ENCODE peak calls at places on chromosomes 6 and 20, in six cellular contexts. One of them, this sample, is unnamed.

GRCh38 chr6:105492706-105493673 is 90.1 kb upstream of the PREP start:
- DNase-seq in sigmoid colon: no peak
- DNase-seq in endothelial cell of umbilical vein: peak
- DNase-seq in IMR-90: peak
- DNase-seq in A549: no peak
- DNase-seq in lower leg skin: no peak
- DNase-seq in this sample: no peak

GRCh38 chr20:381581-382290 is 1.2 kb downstream of the TRIB3 start:
- DNase-seq in A549: peak
- DNase-seq in IMR-90: peak
- DNase-seq in lower leg skin: peak
- DNase-seq in endothelial cell of umbilical vein: peak
- DNase-seq in sigmoid colon: peak
- DNase-seq in this sample: no peak

GRCh38 chr6:30678964-30679726 is 6.3 kb upstream of the DHX16 start:
- DNase-seq in lower leg skin: peak
- DNase-seq in IMR-90: peak
- DNase-seq in sigmoid colon: peak
- DNase-seq in A549: peak
- DNase-seq in endothelial cell of umbilical vein: peak
- DNase-seq in this sample: no peak

GRCh38 chr6:63789699-63790098 is 154.1 kb downstream of the PHF3 start:
- DNase-seq in A549: no peak
- DNase-seq in lower leg skin: no peak
- DNase-seq in endothelial cell of umbilical vein: no peak
- DNase-seq in sigmoid colon: no peak
- DNase-seq in IMR-90: no peak
- DNase-seq in this sample: no peak

GRCh38 chr20:57897156-57897874 is 187.5 kb upstream of the PMEPA1 start:
- DNase-seq in endothelial cell of umbilical vein: no peak
- DNase-seq in lower leg skin: no peak
- DNase-seq in sigmoid colon: peak
- DNase-seq in A549: no peak
- DNase-seq in IMR-90: no peak
- DNase-seq in this sample: no peak

GRCh38 chr6:136600818-136601217 is 50.6 kb upstream of the MAP7 start:
- DNase-seq in A549: no peak
- DNase-seq in lower leg skin: no peak
- DNase-seq in endothelial cell of umbilical vein: peak
- DNase-seq in sigmoid colon: peak
- DNase-seq in IMR-90: peak
- DNase-seq in this sample: no peak

GRCh38 chr6:142855877-142856606 is 88.9 kb downstream of the HIVEP2 start:
- DNase-seq in endothelial cell of umbilical vein: no peak
- DNase-seq in lower leg skin: no peak
- DNase-seq in A549: no peak
- DNase-seq in IMR-90: no peak
- DNase-seq in sigmoid colon: no peak
- DNase-seq in this sample: no peak

GRCh38 chr6:153032255-153032882 is 29.9 kb upstream of the MTRF1L start:
- DNase-seq in IMR-90: peak
- DNase-seq in A549: no peak
- DNase-seq in lower leg skin: no peak
- DNase-seq in endothelial cell of umbilical vein: peak
- DNase-seq in sigmoid colon: no peak
- DNase-seq in this sample: no peak

GRCh38 chr6:155523821-155524238 is 68.2 kb upstream of the NOX3 start:
- DNase-seq in IMR-90: no peak
- DNase-seq in A549: no peak
- DNase-seq in lower leg skin: no peak
- DNase-seq in endothelial cell of umbilical vein: no peak
- DNase-seq in sigmoid colon: no peak
- DNase-seq in this sample: no peak

GRCh38 chr6:37675606-37676005 is 22.1 kb downstream of the MDGA1 start:
- DNase-seq in A549: no peak
- DNase-seq in IMR-90: no peak
- DNase-seq in sigmoid colon: no peak
- DNase-seq in endothelial cell of umbilical vein: no peak
- DNase-seq in lower leg skin: no peak
- DNase-seq in this sample: no peak

GRCh38 chr6:160300076-160300695 is 41.6 kb upstream of the SLC22A2 start:
- DNase-seq in IMR-90: no peak
- DNase-seq in A549: no peak
- DNase-seq in lower leg skin: no peak
- DNase-seq in sigmoid colon: no peak
- DNase-seq in endothelial cell of umbilical vein: no peak
- DNase-seq in this sample: no peak

GRCh38 chr6:23927935-23928334 is 198.1 kb upstream of the NRSN1 start:
- DNase-seq in sigmoid colon: no peak
- DNase-seq in lower leg skin: no peak
- DNase-seq in IMR-90: no peak
- DNase-seq in endothelial cell of umbilical vein: no peak
- DNase-seq in A549: no peak
- DNase-seq in this sample: no peak

GRCh38 chr20:57748601-57749130 is 38.9 kb upstream of the PMEPA1 start:
- DNase-seq in A549: peak
- DNase-seq in IMR-90: peak
- DNase-seq in lower leg skin: peak
- DNase-seq in endothelial cell of umbilical vein: peak
- DNase-seq in sigmoid colon: peak
- DNase-seq in this sample: peak

GRCh38 chr6:135025775-135026174 is 28.8 kb downstream of the HBS1L start:
- DNase-seq in sigmoid colon: no peak
- DNase-seq in lower leg skin: no peak
- DNase-seq in A549: no peak
- DNase-seq in IMR-90: no peak
- DNase-seq in endothelial cell of umbilical vein: no peak
- DNase-seq in this sample: no peak

GRCh38 chr6:147625946-147626345 is 117.5 kb downstream of the SAMD5 start:
- DNase-seq in endothelial cell of umbilical vein: peak
- DNase-seq in lower leg skin: no peak
- DNase-seq in IMR-90: no peak
- DNase-seq in sigmoid colon: no peak
- DNase-seq in A549: no peak
- DNase-seq in this sample: no peak

GRCh38 chr20:33348136-33348937 is 53.0 kb downstream of the CDK5RAP1 start:
- DNase-seq in A549: no peak
- DNase-seq in sigmoid colon: no peak
- DNase-seq in endothelial cell of umbilical vein: no peak
- DNase-seq in lower leg skin: no peak
- DNase-seq in IMR-90: no peak
- DNase-seq in this sample: no peak

GRCh38 chr6:12806811-12807210 is 90.2 kb downstream of the PHACTR1 start:
- DNase-seq in sigmoid colon: no peak
- DNase-seq in A549: no peak
- DNase-seq in IMR-90: no peak
- DNase-seq in lower leg skin: no peak
- DNase-seq in endothelial cell of umbilical vein: no peak
- DNase-seq in this sample: no peak

GRCh38 chr6:5606546-5606945 is 345.2 kb downstream of the FARS2 start:
- DNase-seq in IMR-90: no peak
- DNase-seq in endothelial cell of umbilical vein: no peak
- DNase-seq in lower leg skin: no peak
- DNase-seq in A549: no peak
- DNase-seq in sigmoid colon: no peak
- DNase-seq in this sample: no peak

GRCh38 chr20:34001378-34001777 is 7.7 kb downstream of the RALY start:
- DNase-seq in endothelial cell of umbilical vein: no peak
- DNase-seq in lower leg skin: no peak
- DNase-seq in sigmoid colon: no peak
- DNase-seq in IMR-90: peak
- DNase-seq in A549: no peak
- DNase-seq in this sample: no peak

GRCh38 chr6:62009445-62009844 is 276.6 kb downstream of the KHDRBS2 start:
- DNase-seq in endothelial cell of umbilical vein: no peak
- DNase-seq in A549: no peak
- DNase-seq in sigmoid colon: no peak
- DNase-seq in lower leg skin: no peak
- DNase-seq in IMR-90: no peak
- DNase-seq in this sample: no peak

GRCh38 chr6:158991017-158991723 is 8.8 kb downstream of the RSPH3 start:
- DNase-seq in endothelial cell of umbilical vein: no peak
- DNase-seq in lower leg skin: no peak
- DNase-seq in IMR-90: no peak
- DNase-seq in sigmoid colon: no peak
- DNase-seq in A549: no peak
- DNase-seq in this sample: no peak

GRCh38 chr6:86949776-86950175 is 12.4 kb downstream of the HTR1E start:
- DNase-seq in sigmoid colon: no peak
- DNase-seq in lower leg skin: no peak
- DNase-seq in A549: no peak
- DNase-seq in endothelial cell of umbilical vein: no peak
- DNase-seq in IMR-90: no peak
- DNase-seq in this sample: no peak

GRCh38 chr6:5084787-5085637 is at the start of gene PPP1R3G:
- DNase-seq in endothelial cell of umbilical vein: peak
- DNase-seq in IMR-90: peak
- DNase-seq in sigmoid colon: peak
- DNase-seq in A549: no peak
- DNase-seq in lower leg skin: no peak
- DNase-seq in this sample: peak

GRCh38 chr20:38165089-38165965 is at the start of gene TGM2:
- DNase-seq in lower leg skin: no peak
- DNase-seq in endothelial cell of umbilical vein: peak
- DNase-seq in sigmoid colon: peak
- DNase-seq in IMR-90: peak
- DNase-seq in A549: peak
- DNase-seq in this sample: peak

GRCh38 chr20:56412473-56412790 is 372 bp downstream of the CASS4 start:
- DNase-seq in A549: no peak
- DNase-seq in endothelial cell of umbilical vein: no peak
- DNase-seq in IMR-90: no peak
- DNase-seq in sigmoid colon: no peak
- DNase-seq in lower leg skin: no peak
- DNase-seq in this sample: no peak

GRCh38 chr6:163443985-163444553 is 29.6 kb downstream of the QKI start:
- DNase-seq in A549: peak
- DNase-seq in sigmoid colon: no peak
- DNase-seq in endothelial cell of umbilical vein: no peak
- DNase-seq in lower leg skin: no peak
- DNase-seq in IMR-90: no peak
- DNase-seq in this sample: no peak

GRCh38 chr6:116971959-116972358 is 94.9 kb downstream of the RFX6 start:
- DNase-seq in endothelial cell of umbilical vein: peak
- DNase-seq in lower leg skin: no peak
- DNase-seq in sigmoid colon: no peak
- DNase-seq in IMR-90: peak
- DNase-seq in A549: peak
- DNase-seq in this sample: no peak

GRCh38 chr6:45714795-45715507 is 300.7 kb downstream of the CLIC5 start:
- DNase-seq in A549: peak
- DNase-seq in IMR-90: peak
- DNase-seq in lower leg skin: peak
- DNase-seq in endothelial cell of umbilical vein: peak
- DNase-seq in sigmoid colon: peak
- DNase-seq in this sample: peak

GRCh38 chr6:101853226-101853625 is 459.7 kb downstream of the GRIK2 start:
- DNase-seq in IMR-90: peak
- DNase-seq in sigmoid colon: no peak
- DNase-seq in lower leg skin: no peak
- DNase-seq in A549: no peak
- DNase-seq in endothelial cell of umbilical vein: no peak
- DNase-seq in this sample: no peak
- TF ChIP-seq POLR2A in IMR-90: no peak
- TF ChIP-seq POLR2A in sigmoid colon: no peak
- TF ChIP-seq POLR2A in lower leg skin: no peak
- TF ChIP-seq POLR2A in A549: no peak
- TF ChIP-seq POLR2A in endothelial cell of umbilical vein: no peak
- TF ChIP-seq POLR2A in this sample: no peak

GRCh38 chr6:27143474-27144026 is 104.0 kb upstream of the PRSS16 start:
- DNase-seq in sigmoid colon: no peak
- DNase-seq in endothelial cell of umbilical vein: no peak
- DNase-seq in A549: no peak
- DNase-seq in lower leg skin: no peak
- DNase-seq in IMR-90: no peak
- DNase-seq in this sample: no peak

GRCh38 chr6:27148404-27148795 is 99.1 kb upstream of the PRSS16 start:
- DNase-seq in sigmoid colon: no peak
- DNase-seq in IMR-90: no peak
- DNase-seq in endothelial cell of umbilical vein: no peak
- DNase-seq in A549: no peak
- DNase-seq in lower leg skin: no peak
- DNase-seq in this sample: no peak

GRCh38 chr6:27146706-27147507 is 100.6 kb upstream of the PRSS16 start:
- DNase-seq in lower leg skin: peak
- DNase-seq in A549: peak
- DNase-seq in IMR-90: peak
- DNase-seq in sigmoid colon: peak
- DNase-seq in endothelial cell of umbilical vein: peak
- DNase-seq in this sample: peak

GRCh38 chr6:27144740-27145079 is 102.8 kb upstream of the PRSS16 start:
- DNase-seq in IMR-90: no peak
- DNase-seq in sigmoid colon: no peak
- DNase-seq in lower leg skin: no peak
- DNase-seq in A549: no peak
- DNase-seq in endothelial cell of umbilical vein: no peak
- DNase-seq in this sample: no peak

DNA sequence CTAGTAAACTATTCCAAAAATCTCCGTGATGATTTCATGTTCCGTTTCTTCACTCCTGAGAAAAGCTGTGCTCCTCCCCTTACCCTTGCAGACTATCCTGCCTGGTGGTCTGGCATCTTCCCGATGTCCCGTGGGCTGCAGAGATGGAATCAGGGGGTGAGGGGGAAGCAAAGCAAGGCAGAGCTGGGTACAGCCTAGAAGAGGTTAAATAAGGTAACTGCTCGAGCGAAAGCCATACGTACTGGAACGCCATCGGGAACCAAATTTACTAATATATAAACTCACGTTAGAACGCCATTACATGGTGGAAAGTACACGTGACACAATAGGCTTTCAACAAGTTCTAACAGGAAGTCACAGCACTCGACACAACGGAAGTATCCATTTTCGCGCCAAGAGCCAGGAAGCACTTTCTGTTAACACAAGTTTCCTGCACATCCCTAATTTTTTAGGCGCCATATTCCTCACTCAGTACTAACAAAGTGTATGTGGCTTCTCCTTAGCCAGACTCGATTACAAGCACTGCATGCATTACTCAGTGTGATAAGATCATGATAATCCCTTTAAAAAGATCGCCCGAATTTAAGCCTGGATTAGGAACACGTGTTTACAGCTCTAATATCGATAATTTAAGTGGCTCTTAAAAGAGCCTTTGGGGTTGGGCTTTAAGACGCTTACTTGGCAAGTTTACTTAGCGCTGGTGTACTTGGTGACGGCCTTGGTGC is 101.6 kb upstream of the PRSS16 start:
- DNase-seq in A549: no peak
- DNase-seq in sigmoid colon: peak
- DNase-seq in lower leg skin: peak
- DNase-seq in IMR-90: peak
- DNase-seq in endothelial cell of umbilical vein: peak
- DNase-seq in this sample: no peak
- TF ChIP-seq POLR2A in A549: peak
- TF ChIP-seq POLR2A in sigmoid colon: no peak
- TF ChIP-seq POLR2A in lower leg skin: no peak
- TF ChIP-seq POLR2A in IMR-90: peak
- TF ChIP-seq POLR2A in endothelial cell of umbilical vein: peak
- TF ChIP-seq POLR2A in this sample: peak

GRCh38 chr6:27747637-27748036 is 164.6 kb downstream of the OR2B2 start:
- DNase-seq in IMR-90: no peak
- DNase-seq in sigmoid colon: no peak
- DNase-seq in A549: no peak
- DNase-seq in endothelial cell of umbilical vein: no peak
- DNase-seq in lower leg skin: no peak
- DNase-seq in this sample: no peak
- TF ChIP-seq POLR2A in IMR-90: no peak
- TF ChIP-seq POLR2A in sigmoid colon: no peak
- TF ChIP-seq POLR2A in A549: no peak
- TF ChIP-seq POLR2A in endothelial cell of umbilical vein: no peak
- TF ChIP-seq POLR2A in lower leg skin: no peak
- TF ChIP-seq POLR2A in this sample: no peak

GRCh38 chr20:49103647-49104364 is 57.7 kb downstream of the CSE1L start:
- DNase-seq in endothelial cell of umbilical vein: no peak
- DNase-seq in IMR-90: no peak
- DNase-seq in A549: no peak
- DNase-seq in lower leg skin: no peak
- DNase-seq in sigmoid colon: no peak
- DNase-seq in this sample: no peak
- TF ChIP-seq POLR2A in endothelial cell of umbilical vein: no peak
- TF ChIP-seq POLR2A in IMR-90: no peak
- TF ChIP-seq POLR2A in A549: no peak
- TF ChIP-seq POLR2A in lower leg skin: no peak
- TF ChIP-seq POLR2A in sigmoid colon: no peak
- TF ChIP-seq POLR2A in this sample: no peak